ENCODE peak calls at places on chromosomes 4 and X, in six cellular contexts. One of them, this sample, is unnamed.

GRCh38 chr4:48766393-48766792 is 13.7 kb downstream of the FRYL start:
- DNase-seq in K562: no peak
- DNase-seq in GM12878: no peak
- DNase-seq in GM12892: no peak
- DNase-seq in H1: no peak
- DNase-seq in HepG2: no peak
- DNase-seq in this sample: peak; percentile 18

GRCh38 chr4:129014566-129015509 is 78.5 kb downstream of the SCLT1 start:
- DNase-seq in K562: no peak
- DNase-seq in GM12878: no peak
- DNase-seq in GM12892: no peak
- DNase-seq in H1: no peak
- DNase-seq in HepG2: no peak
- DNase-seq in this sample: no peak

GRCh38 chr4:48334900-48335384 is 6.4 kb upstream of the SLAIN2 start:
- DNase-seq in K562: no peak
- DNase-seq in GM12878: no peak
- DNase-seq in GM12892: no peak
- DNase-seq in H1: no peak
- DNase-seq in HepG2: no peak
- DNase-seq in this sample: no peak

GRCh38 chr4:115110191-115111166 is 2.9 kb downstream of the NDST4 start:
- DNase-seq in K562: no peak
- DNase-seq in GM12878: no peak
- DNase-seq in GM12892: no peak
- DNase-seq in H1: no peak
- DNase-seq in HepG2: no peak
- DNase-seq in this sample: no peak

GRCh38 chr4:128660361-128660964 is 149.0 kb upstream of the JADE1 start:
- DNase-seq in K562: no peak
- DNase-seq in GM12878: no peak
- DNase-seq in GM12892: no peak
- DNase-seq in H1: no peak
- DNase-seq in HepG2: no peak
- DNase-seq in this sample: no peak

GRCh38 chr4:1003271-1004070 is 8.0 kb upstream of the FGFRL1 start:
- DNase-seq in K562: no peak
- DNase-seq in GM12878: no peak
- DNase-seq in GM12892: no peak
- DNase-seq in H1: no peak
- DNase-seq in HepG2: no peak
- DNase-seq in this sample: no peak

GRCh38 chrX:114964374-114964773 is 53.0 kb downstream of the IL13RA2 start:
- DNase-seq in K562: no peak
- DNase-seq in GM12878: no peak
- DNase-seq in GM12892: no peak
- DNase-seq in H1: no peak
- DNase-seq in HepG2: no peak
- DNase-seq in this sample: no peak

GRCh38 chrX:154013614-154014360 is 5.9 kb downstream of the IRAK1 start:
- DNase-seq in K562: peak; percentile 65
- DNase-seq in GM12878: no peak
- DNase-seq in GM12892: peak; percentile 66
- DNase-seq in H1: no peak
- DNase-seq in HepG2: no peak
- DNase-seq in this sample: peak; percentile 56

GRCh38 chr4:96354036-96354712 is 514.3 kb downstream of the PDHA2 start:
- DNase-seq in K562: no peak
- DNase-seq in GM12878: no peak
- DNase-seq in GM12892: no peak
- DNase-seq in H1: no peak
- DNase-seq in HepG2: no peak
- DNase-seq in this sample: no peak

DNA sequence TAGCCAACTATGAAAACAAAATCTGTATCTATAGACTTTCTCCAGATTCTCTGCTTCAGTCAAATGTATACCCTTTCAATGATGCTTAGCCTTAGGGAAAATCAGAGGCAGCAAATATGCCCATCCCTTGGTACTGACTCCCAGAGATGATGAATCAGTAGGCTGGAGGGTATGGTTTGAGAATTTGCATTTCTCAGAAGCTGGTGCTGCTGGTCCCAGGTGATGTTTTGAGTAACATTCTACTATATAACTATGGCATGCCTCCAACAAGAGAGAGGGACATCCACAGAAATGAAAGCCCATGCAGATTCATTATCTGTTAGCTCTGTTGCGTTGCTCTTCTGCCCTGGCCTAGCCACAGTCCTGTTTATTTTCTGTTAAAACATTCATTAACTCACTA is 13.6 kb downstream of the TNIP3 start:
- DNase-seq in K562: no peak
- DNase-seq in GM12878: no peak
- DNase-seq in GM12892: no peak
- DNase-seq in H1: no peak
- DNase-seq in HepG2: no peak
- DNase-seq in this sample: no peak
- TF ChIP-seq TAF1 in K562: no peak
- TF ChIP-seq TAF1 in GM12878: no peak
- TF ChIP-seq TAF1 in GM12892: no peak
- TF ChIP-seq TAF1 in H1: no peak
- TF ChIP-seq TAF1 in HepG2: no peak
- TF ChIP-seq TAF1 in this sample: no peak

DNA sequence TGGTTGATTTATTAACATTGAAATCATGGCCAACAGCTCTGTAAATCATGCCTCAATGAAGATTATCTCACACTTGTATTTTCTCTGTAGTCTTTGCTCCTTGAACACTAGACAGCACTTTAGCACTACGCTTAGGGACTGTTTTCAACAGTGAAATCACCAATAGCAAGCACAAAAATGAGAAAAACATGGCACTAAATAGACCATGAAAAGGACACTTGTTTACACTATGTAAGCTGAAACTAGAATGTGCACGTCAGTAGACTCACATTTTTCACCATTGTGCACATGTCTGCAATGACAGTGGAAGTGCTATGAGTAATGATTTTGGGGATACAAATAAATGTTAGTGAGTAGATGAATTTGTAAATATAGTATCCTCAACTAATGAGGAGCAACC is 3.1 kb downstream of the BMP2K start:
- DNase-seq in K562: no peak
- DNase-seq in GM12878: no peak
- DNase-seq in GM12892: no peak
- DNase-seq in H1: no peak
- DNase-seq in HepG2: no peak
- DNase-seq in this sample: no peak
- TF ChIP-seq POLR2A in K562: no peak
- TF ChIP-seq POLR2A in GM12878: no peak
- TF ChIP-seq POLR2A in GM12892: no peak
- TF ChIP-seq POLR2A in H1: no peak
- TF ChIP-seq POLR2A in HepG2: no peak
- TF ChIP-seq POLR2A in this sample: no peak

DNA sequence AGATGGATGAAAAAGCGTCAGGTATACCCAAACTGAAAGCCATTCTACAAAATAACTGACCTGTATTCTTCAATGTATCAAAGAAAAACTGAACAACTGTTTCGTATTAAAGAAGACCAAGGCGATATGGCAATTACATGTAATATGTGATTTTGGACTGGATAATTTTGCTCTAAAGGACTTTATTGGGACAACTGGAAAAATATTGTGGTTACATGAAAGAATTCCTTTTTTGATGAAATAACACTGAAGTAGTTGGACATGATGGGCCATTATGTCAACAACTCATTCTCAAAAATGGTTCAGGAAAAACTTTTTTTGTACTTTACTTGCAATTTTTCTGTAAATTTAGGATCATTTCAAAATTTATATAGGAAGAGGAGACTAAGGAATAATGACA is 12.1 kb upstream of the ANTXR2 start:
- DNase-seq in K562: no peak
- DNase-seq in GM12878: no peak
- DNase-seq in GM12892: no peak
- DNase-seq in H1: no peak
- DNase-seq in HepG2: no peak
- DNase-seq in this sample: no peak
- TF ChIP-seq TAF1 in K562: no peak
- TF ChIP-seq TAF1 in GM12878: no peak
- TF ChIP-seq TAF1 in GM12892: no peak
- TF ChIP-seq TAF1 in H1: no peak
- TF ChIP-seq TAF1 in HepG2: no peak
- TF ChIP-seq TAF1 in this sample: no peak

GRCh38 chr4:102827674-102828496 is 534 bp upstream of the UBE2D3 start:
- DNase-seq in K562: peak; percentile 79
- DNase-seq in GM12878: peak; percentile 100
- DNase-seq in GM12892: peak; percentile 56
- DNase-seq in H1: peak; percentile 99
- DNase-seq in HepG2: peak; percentile 100
- DNase-seq in this sample: peak; percentile 61

GRCh38 chr4:102826890-102827673 is at the start of gene UBE2D3:
- DNase-seq in K562: peak; percentile 73
- DNase-seq in GM12878: peak; percentile 45
- DNase-seq in GM12892: peak; percentile 30
- DNase-seq in H1: peak; percentile 71
- DNase-seq in HepG2: peak; percentile 81
- DNase-seq in this sample: peak; percentile 30

GRCh38 chr4:102825261-102826071 is 1.9 kb downstream of the UBE2D3 start:
- DNase-seq in K562: no peak
- DNase-seq in GM12878: no peak
- DNase-seq in GM12892: no peak
- DNase-seq in H1: no peak
- DNase-seq in HepG2: peak; percentile 66
- DNase-seq in this sample: no peak

GRCh38 chr4:102824398-102824797 is 3.0 kb downstream of the UBE2D3 start:
- DNase-seq in K562: no peak
- DNase-seq in GM12878: no peak
- DNase-seq in GM12892: no peak
- DNase-seq in H1: no peak
- DNase-seq in HepG2: no peak
- DNase-seq in this sample: no peak

DNA sequence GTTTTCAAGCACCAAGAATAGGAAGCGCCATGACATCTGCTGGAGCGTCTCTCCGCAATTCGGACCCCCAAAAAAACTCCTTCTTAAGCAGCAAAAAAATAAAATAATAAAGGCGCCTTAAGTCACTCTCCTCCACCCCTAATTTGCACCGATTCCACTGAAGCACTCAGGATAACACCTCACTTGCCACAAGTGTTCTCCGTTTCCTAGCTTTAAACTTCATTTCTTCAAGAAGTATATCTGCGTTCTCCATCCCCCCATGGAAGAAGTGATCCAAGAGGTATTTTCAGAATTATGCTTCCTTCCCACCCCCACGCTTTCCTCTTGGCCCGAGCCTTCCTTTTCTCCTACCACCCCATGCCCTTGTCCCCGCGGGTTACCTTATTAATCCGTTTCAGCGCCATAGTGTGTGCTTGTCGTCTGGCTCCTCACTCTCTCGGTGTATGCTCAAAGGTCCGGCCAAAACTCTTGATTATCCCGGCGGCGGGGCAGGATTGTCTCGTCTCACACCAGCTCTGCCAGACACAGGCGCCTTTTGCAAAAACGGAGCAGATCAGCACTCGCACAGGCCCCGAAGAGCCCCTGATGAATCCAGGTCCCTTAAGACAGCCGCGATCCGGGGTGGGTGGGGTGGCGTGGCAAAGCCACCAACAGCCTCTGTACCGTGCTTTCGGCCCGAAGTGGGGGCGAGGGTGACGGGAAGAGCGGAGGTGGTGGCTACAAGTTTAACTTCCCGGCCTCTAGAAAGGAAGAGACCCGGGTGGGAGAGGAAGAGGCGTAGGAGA is 1.1 kb downstream of the UBE2D3 start:
- DNase-seq in K562: no peak
- DNase-seq in GM12878: no peak
- DNase-seq in GM12892: no peak
- DNase-seq in H1: no peak
- DNase-seq in HepG2: no peak
- DNase-seq in this sample: no peak
- TF ChIP-seq POLR2A in K562: no peak
- TF ChIP-seq POLR2A in GM12878: no peak
- TF ChIP-seq POLR2A in GM12892: peak; percentile 3
- TF ChIP-seq POLR2A in H1: no peak
- TF ChIP-seq POLR2A in HepG2: no peak
- TF ChIP-seq POLR2A in this sample: peak; percentile 55

DNA sequence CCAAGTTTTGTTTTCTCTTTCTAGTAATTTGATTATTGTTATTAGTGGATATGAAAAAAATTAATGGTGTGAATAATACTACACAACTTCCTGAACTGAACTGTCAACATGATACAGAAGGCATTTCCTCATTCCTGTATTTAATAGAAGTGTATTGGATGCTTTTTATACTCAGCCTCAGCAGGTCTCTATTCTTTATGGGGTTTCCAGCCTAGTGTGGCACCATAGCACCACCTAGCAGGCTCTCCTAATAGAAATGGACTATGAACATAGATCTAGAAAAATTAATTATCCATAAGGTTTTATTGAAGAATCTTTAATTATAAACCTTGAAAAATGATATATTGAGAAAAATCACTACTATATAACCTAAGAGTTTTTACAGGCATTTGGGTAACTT is 52.4 kb downstream of the GLRB start:
- DNase-seq in K562: no peak
- DNase-seq in GM12878: no peak
- DNase-seq in GM12892: no peak
- DNase-seq in H1: no peak
- DNase-seq in HepG2: no peak
- DNase-seq in this sample: no peak
- TF ChIP-seq TAF1 in K562: no peak
- TF ChIP-seq TAF1 in GM12878: no peak
- TF ChIP-seq TAF1 in GM12892: no peak
- TF ChIP-seq TAF1 in H1: no peak
- TF ChIP-seq TAF1 in HepG2: no peak
- TF ChIP-seq TAF1 in this sample: no peak